ENCODE peak calls at places on chromosomes 16 and 17, in six cellular contexts. D is iPS DF 19.7; C is GDM1; O is CD8-positive, alpha-beta T cell; Z is kidney tubule cell; Q is effector memory CD4-positive, alpha-beta T cell. G is an unnamed sample.
A peak's percentile ranks its signal among the peaks of the same experiment; 100 is the strongest.

GRCh38 chr16:85396879-85397871 is 215.9 kb upstream of the GSE1 start:
- DNase-seq in D (no peak), C (no peak), O (no peak), Z (no peak), Q (no peak), G (no peak)

GRCh38 chr17:46057366-46057765 is 58.3 kb downstream of the STH start:
- DNase-seq in D (no peak), C (no peak), O (no peak), Z (no peak), Q (no peak), G (no peak)

GRCh38 chr16:13957197-13958078 is 37.5 kb downstream of the ERCC4 start:
- DNase-seq in D (no peak), C (no peak), O (no peak), Z (peak; percentile 93), Q (no peak), G (no peak)

GRCh38 chr16:58451945-58452401 is 48.0 kb upstream of the NDRG4 start:
- DNase-seq in D (no peak), C (no peak), O (no peak), Z (peak; percentile 68), Q (no peak), G (no peak)

GRCh38 chr17:17666111-17666714 is 15.0 kb upstream of the RAI1 start:
- DNase-seq in D (no peak), C (no peak), O (no peak), Z (peak; percentile 58), Q (no peak), G (no peak)

GRCh38 chr16:70737377-70738082 is 51.7 kb upstream of the MTSS2 start:
- DNase-seq in D (no peak), C (no peak), O (peak; percentile 56), Z (peak; percentile 7), Q (no peak), G (no peak)

GRCh38 chr17:65495255-65496060 is 66.0 kb downstream of the AXIN2 start:
- DNase-seq in D (peak; percentile 85), C (no peak), O (no peak), Z (peak; percentile 13), Q (no peak), G (peak; percentile 68)

GRCh38 chr17:73976147-73976546 is 227.3 kb upstream of the RPL38 start:
- DNase-seq in D (no peak), C (no peak), O (no peak), Z (no peak), Q (no peak), G (no peak)

GRCh38 chr17:72063756-72064461 is 56.9 kb upstream of the SOX9 start:
- DNase-seq in D (no peak), C (no peak), O (no peak), Z (peak; percentile 44), Q (no peak), G (no peak)

GRCh38 chr16:53154513-53154912 is 99.7 kb downstream of the CHD9 start:
- DNase-seq in D (no peak), C (no peak), O (no peak), Z (no peak), Q (no peak), G (no peak)

GRCh38 chr16:75246504-75247205 is 4.8 kb downstream of the BCAR1 start:
- DNase-seq in D (no peak), C (no peak), O (no peak), Z (no peak), Q (no peak), G (no peak)

GRCh38 chr16:23803591-23804123 is 32.1 kb upstream of the PRKCB start:
- DNase-seq in D (no peak), C (peak; percentile 54), O (peak; percentile 62), Z (peak; percentile 37), Q (peak; percentile 40), G (peak; percentile 48)

G was measured in NT2/D1.